ENCODE peak calls at places on chromosomes 6 and 20, in eight cellular contexts. X is colonic mucosa, U is IMR-90, J is body of pancreas, I is esophagus squamous epithelium, D is vagina, E is SK-N-SH, H is lung. T is an unnamed sample.
A peak's percentile ranks its signal among the peaks of the same experiment; 100 is the strongest.

GRCh38 chr6:105108631-105109262 is 71.1 kb downstream of the POPDC3 start:
- DNase-seq in X (no peak), U (peak; percentile 22), J (no peak), I (no peak), D (no peak), E (no peak), H (no peak), T (no peak)

GRCh38 chr6:165183071-165183470 is 126.3 kb downstream of the C6orf118 start:
- DNase-seq in X (no peak), U (no peak), J (no peak), I (no peak), D (no peak), E (no peak), H (no peak), T (no peak)

GRCh38 chr6:109332748-109333147 is 49.5 kb downstream of the CD164 start:
- DNase-seq in X (peak; percentile 84), U (no peak), J (no peak), I (no peak), D (no peak), E (no peak), H (no peak), T (no peak)

GRCh38 chr6:156912431-156912830 is 135.3 kb downstream of the ARID1B start:
- DNase-seq in X (no peak), U (no peak), J (no peak), I (no peak), D (no peak), E (peak; percentile 44), H (no peak), T (no peak)

GRCh38 chr20:31943052-31943471 is 8.8 kb downstream of the PDRG1 start:
- DNase-seq in X (no peak), U (no peak), J (peak; percentile 25), I (no peak), D (no peak), E (no peak), H (no peak), T (peak; percentile 6)

GRCh38 chr6:39309942-39310531 is 4.2 kb downstream of the KCNK17 start:
- DNase-seq in X (peak; percentile 83), U (peak; percentile 62), J (peak; percentile 79), I (no peak), D (no peak), E (peak; percentile 88), H (peak; percentile 76), T (peak; percentile 81)

GRCh38 chr6:3788408-3789017 is 37.0 kb upstream of the PXDC1 start:
- DNase-seq in X (no peak), U (no peak), J (no peak), I (no peak), D (no peak), E (no peak), H (no peak), T (no peak)

GRCh38 chr6:125746731-125747588 is 2.5 kb upstream of the HEY2 start:
- DNase-seq in X (peak; percentile 59), U (peak; percentile 39), J (peak; percentile 82), I (no peak), D (no peak), E (no peak), H (peak; percentile 67), T (peak; percentile 80)

GRCh38 chr6:38723783-38724182 is 8.7 kb downstream of the DNAH8 start:
- DNase-seq in X (no peak), U (no peak), J (no peak), I (no peak), D (no peak), E (no peak), H (no peak), T (no peak)

GRCh38 chr6:149364558-149364957 is 35.5 kb upstream of the SUMO4 start:
- DNase-seq in X (no peak), U (peak; percentile 72), J (no peak), I (no peak), D (no peak), E (no peak), H (no peak), T (peak; percentile 30)

GRCh38 chr20:42740191-42740870 is 449.4 kb downstream of the PTPRT start:
- DNase-seq in X (no peak), U (no peak), J (no peak), I (no peak), D (no peak), E (no peak), H (no peak), T (no peak)

GRCh38 chr6:157789861-157790260 is 33.2 kb upstream of the SNX9 start:
- DNase-seq in X (no peak), U (no peak), J (no peak), I (no peak), D (no peak), E (no peak), H (no peak), T (no peak)

GRCh38 chr20:36093025-36093803 is 61.3 kb upstream of the EPB41L1 start:
- DNase-seq in X (peak; percentile 73), U (no peak), J (peak; percentile 65), I (peak; percentile 22), D (no peak), E (peak; percentile 66), H (peak; percentile 77), T (peak; percentile 25)

GRCh38 chr6:24910331-24910849 is 25.4 kb downstream of the RIPOR2 start:
- DNase-seq in X (no peak), U (no peak), J (no peak), I (no peak), D (no peak), E (peak; percentile 62), H (no peak), T (peak; percentile 42)

GRCh38 chr6:149082320-149082719 is 235.2 kb upstream of the TAB2 start:
- DNase-seq in X (peak; percentile 85), U (peak; percentile 75), J (peak; percentile 87), I (peak; percentile 5), D (no peak), E (peak; percentile 58), H (peak; percentile 81), T (peak; percentile 88)

GRCh38 chr20:38726849-38727601 is 2.7 kb downstream of the SLC32A1 start:
- DNase-seq in X (peak; percentile 30), U (no peak), J (peak; percentile 28), I (no peak), D (no peak), E (peak; percentile 90), H (no peak), T (peak; percentile 29)

GRCh38 chr6:8108031-8108660 is 5.8 kb upstream of the EEF1E1 start:
- DNase-seq in X (no peak), U (peak; percentile 99), J (no peak), I (no peak), D (no peak), E (no peak), H (no peak), T (peak; percentile 80)

GRCh38 chr6:45437441-45437820 is 59.7 kb upstream of the SUPT3H start:
- DNase-seq in X (no peak), U (no peak), J (no peak), I (no peak), D (no peak), E (no peak), H (no peak), T (no peak)
- H3K27ac ChIP-seq in X (peak overlapping the region; percentile 35), U (peak overlapping the region; percentile 49), J (peak overlapping the region; percentile 12), I (no peak overlapping the region), D (peak overlapping the region; percentile 1), E (peak overlapping the region; percentile 76), H (peak overlapping the region; percentile 33), T (no peak overlapping the region)

GRCh38 chr20:33629979-33630378 is 32.1 kb upstream of the C20orf144 start:
- DNase-seq in X (no peak), U (no peak), J (no peak), I (no peak), D (no peak), E (no peak), H (no peak), T (no peak)
- H3K27ac ChIP-seq in X (no peak overlapping the region), U (no peak overlapping the region), J (no peak overlapping the region), I (no peak overlapping the region), D (no peak overlapping the region), E (no peak overlapping the region), H (no peak overlapping the region), T (peak overlapping the region; percentile 51)

GRCh38 chr6:33983721-33984465 is 162.0 kb downstream of the GRM4 start:
- DNase-seq in X (peak; percentile 41), U (no peak), J (no peak), I (no peak), D (no peak), E (peak; percentile 12), H (no peak), T (no peak)
- H3K27ac ChIP-seq in X (peak overlapping the region; percentile 61), U (no peak overlapping the region), J (peak overlapping the region; percentile 61), I (no peak overlapping the region), D (no peak overlapping the region), E (no peak overlapping the region), H (no peak overlapping the region), T (no peak overlapping the region)

GRCh38 chr20:23151885-23152284 is 65.8 kb upstream of the CD93 start:
- DNase-seq in X (no peak), U (no peak), J (no peak), I (no peak), D (peak; percentile 81), E (no peak), H (no peak), T (no peak)
- H3K27ac ChIP-seq in X (no peak overlapping the region), U (peak overlapping the region; percentile 5), J (no peak overlapping the region), I (peak overlapping the region; percentile 57), D (peak overlapping the region; percentile 25), E (peak overlapping the region; percentile 62), H (peak overlapping the region; percentile 80), T (peak overlapping the region; percentile 53)

GRCh38 chr20:62308102-62308822 is 5.5 kb downstream of the ADRM1 start:
- DNase-seq in X (no peak), U (no peak), J (no peak), I (no peak), D (no peak), E (no peak), H (no peak), T (no peak)

GRCh38 chr20:62311150-62311549 is 8.4 kb downstream of the ADRM1 start:
- DNase-seq in X (no peak), U (no peak), J (no peak), I (no peak), D (no peak), E (no peak), H (no peak), T (no peak)

GRCh38 chr20:62310757-62311121 is 7.9 kb downstream of the ADRM1 start:
- DNase-seq in X (no peak), U (no peak), J (no peak), I (no peak), D (no peak), E (no peak), H (no peak), T (no peak)

GRCh38 chr20:62309947-62310756 is 7.4 kb downstream of the ADRM1 start:
- DNase-seq in X (no peak), U (no peak), J (no peak), I (no peak), D (no peak), E (no peak), H (no peak), T (no peak)

GRCh38 chr20:62309198-62309944 is 6.6 kb downstream of the ADRM1 start:
- DNase-seq in X (no peak), U (no peak), J (no peak), I (no peak), D (no peak), E (no peak), H (no peak), T (no peak)
- H3K27ac ChIP-seq in X (no peak overlapping the region), U (no peak overlapping the region), J (no peak overlapping the region), I (no peak overlapping the region), D (no peak overlapping the region), E (no peak overlapping the region), H (no peak overlapping the region), T (no peak overlapping the region)

GRCh38 chr20:45405566-45406259 is 2.4 kb upstream of the DBNDD2 start:
- DNase-seq in X (peak; percentile 61), U (no peak), J (no peak), I (no peak), D (no peak), E (peak; percentile 75), H (no peak), T (no peak)
- H3K27ac ChIP-seq in X (peak overlapping the region; percentile 89), U (no peak overlapping the region), J (peak overlapping the region; percentile 79), I (peak overlapping the region; percentile 92), D (peak overlapping the region; percentile 83), E (no peak overlapping the region), H (peak overlapping the region; percentile 97), T (no peak overlapping the region)

T was measured in cardiac muscle cell.